ENCODE peak calls at places on chromosomes 13 and 19, in seven cellular contexts. One of them, this sample, is unnamed.

GRCh38 chr13:48235814-48236135 is 2.8 kb downstream of the ITM2B start:
- DNase-seq in IMR-90: no peak
- DNase-seq in lower lobe of right lung: no peak
- DNase-seq in brain microvascular endothelial cell: no peak
- DNase-seq in pancreas: no peak
- DNase-seq in psoas muscle: no peak
- DNase-seq in upper lobe of right lung: no peak
- DNase-seq in this sample: no peak

GRCh38 chr19:30745476-30745985 is 373.3 kb downstream of the ZNF536 start:
- DNase-seq in IMR-90: no peak
- DNase-seq in lower lobe of right lung: no peak
- DNase-seq in brain microvascular endothelial cell: no peak
- DNase-seq in pancreas: no peak
- DNase-seq in psoas muscle: no peak
- DNase-seq in upper lobe of right lung: no peak
- DNase-seq in this sample: no peak

GRCh38 chr13:73138967-73139491 is 80.2 kb downstream of the KLF5 start:
- DNase-seq in IMR-90: no peak
- DNase-seq in lower lobe of right lung: no peak
- DNase-seq in brain microvascular endothelial cell: no peak
- DNase-seq in pancreas: no peak
- DNase-seq in psoas muscle: no peak
- DNase-seq in upper lobe of right lung: no peak
- DNase-seq in this sample: no peak

GRCh38 chr19:2168619-2169424 is 5.1 kb downstream of the DOT1L start:
- DNase-seq in IMR-90: peak; percentile 99
- DNase-seq in lower lobe of right lung: peak; percentile 98
- DNase-seq in brain microvascular endothelial cell: peak; percentile 98
- DNase-seq in pancreas: peak; percentile 98
- DNase-seq in psoas muscle: peak; percentile 99
- DNase-seq in upper lobe of right lung: peak; percentile 99
- DNase-seq in this sample: peak; percentile 98

GRCh38 chr19:2952953-2953481 is 8.2 kb upstream of the ZNF77 start:
- DNase-seq in IMR-90: no peak
- DNase-seq in lower lobe of right lung: peak; percentile 71
- DNase-seq in brain microvascular endothelial cell: no peak
- DNase-seq in pancreas: peak; percentile 87
- DNase-seq in psoas muscle: no peak
- DNase-seq in upper lobe of right lung: peak; percentile 77
- DNase-seq in this sample: no peak

GRCh38 chr13:107441279-107441678 is 774.1 kb downstream of the LIG4 start:
- DNase-seq in IMR-90: peak; percentile 89
- DNase-seq in lower lobe of right lung: no peak
- DNase-seq in brain microvascular endothelial cell: peak; percentile 70
- DNase-seq in pancreas: no peak
- DNase-seq in psoas muscle: no peak
- DNase-seq in upper lobe of right lung: no peak
- DNase-seq in this sample: peak; percentile 27

GRCh38 chr13:65679240-65679639 is 1550.9 kb downstream of the PCDH9 start:
- DNase-seq in IMR-90: peak; percentile 54
- DNase-seq in lower lobe of right lung: no peak
- DNase-seq in brain microvascular endothelial cell: peak; percentile 69
- DNase-seq in pancreas: no peak
- DNase-seq in psoas muscle: no peak
- DNase-seq in upper lobe of right lung: no peak
- DNase-seq in this sample: peak; percentile 52

GRCh38 chr19:41367848-41368301 is 3.9 kb upstream of the B9D2 start:
- DNase-seq in IMR-90: peak; percentile 96
- DNase-seq in lower lobe of right lung: no peak
- DNase-seq in brain microvascular endothelial cell: peak; percentile 79
- DNase-seq in pancreas: no peak
- DNase-seq in psoas muscle: no peak
- DNase-seq in upper lobe of right lung: no peak
- DNase-seq in this sample: peak; percentile 92

GRCh38 chr19:17765069-17765618 is 13.9 kb downstream of the FCHO1 start:
- DNase-seq in IMR-90: no peak
- DNase-seq in lower lobe of right lung: peak; percentile 89
- DNase-seq in brain microvascular endothelial cell: no peak
- DNase-seq in pancreas: no peak
- DNase-seq in psoas muscle: peak; percentile 37
- DNase-seq in upper lobe of right lung: peak; percentile 86
- DNase-seq in this sample: no peak

GRCh38 chr19:46958542-46958941 is 61.1 kb upstream of the NPAS1 start:
- DNase-seq in IMR-90: peak; percentile 52
- DNase-seq in lower lobe of right lung: no peak
- DNase-seq in brain microvascular endothelial cell: peak; percentile 72
- DNase-seq in pancreas: no peak
- DNase-seq in psoas muscle: no peak
- DNase-seq in upper lobe of right lung: no peak
- DNase-seq in this sample: peak; percentile 86

GRCh38 chr19:7483720-7484201 is 5.1 kb downstream of the PEX11G start:
- DNase-seq in IMR-90: no peak
- DNase-seq in lower lobe of right lung: no peak
- DNase-seq in brain microvascular endothelial cell: no peak
- DNase-seq in pancreas: no peak
- DNase-seq in psoas muscle: no peak
- DNase-seq in upper lobe of right lung: peak; percentile 63
- DNase-seq in this sample: no peak

GRCh38 chr19:17327654-17328516 is 6.8 kb downstream of the ANO8 start:
- DNase-seq in IMR-90: no peak
- DNase-seq in lower lobe of right lung: peak; percentile 88
- DNase-seq in brain microvascular endothelial cell: no peak
- DNase-seq in pancreas: peak; percentile 63
- DNase-seq in psoas muscle: no peak
- DNase-seq in upper lobe of right lung: peak; percentile 92
- DNase-seq in this sample: no peak

GRCh38 chr19:1258161-1258492 is 9.7 kb downstream of the MIDN start:
- DNase-seq in IMR-90: no peak
- DNase-seq in lower lobe of right lung: no peak
- DNase-seq in brain microvascular endothelial cell: no peak
- DNase-seq in pancreas: no peak
- DNase-seq in psoas muscle: no peak
- DNase-seq in upper lobe of right lung: no peak
- DNase-seq in this sample: no peak

GRCh38 chr19:51421229-51422052 is 4.0 kb upstream of the SIGLEC10 start:
- DNase-seq in IMR-90: no peak
- DNase-seq in lower lobe of right lung: no peak
- DNase-seq in brain microvascular endothelial cell: no peak
- DNase-seq in pancreas: no peak
- DNase-seq in psoas muscle: no peak
- DNase-seq in upper lobe of right lung: no peak
- DNase-seq in this sample: no peak

GRCh38 chr13:52459668-52460067 is 4.4 kb downstream of the CKAP2 start:
- DNase-seq in IMR-90: peak; percentile 86
- DNase-seq in lower lobe of right lung: no peak
- DNase-seq in brain microvascular endothelial cell: peak; percentile 72
- DNase-seq in pancreas: no peak
- DNase-seq in psoas muscle: no peak
- DNase-seq in upper lobe of right lung: no peak
- DNase-seq in this sample: peak; percentile 15

GRCh38 chr13:90427322-90428272 is 919.9 kb upstream of the MIR17HG start:
- DNase-seq in IMR-90: no peak
- DNase-seq in lower lobe of right lung: no peak
- DNase-seq in brain microvascular endothelial cell: no peak
- DNase-seq in pancreas: no peak
- DNase-seq in psoas muscle: no peak
- DNase-seq in upper lobe of right lung: no peak
- DNase-seq in this sample: no peak

GRCh38 chr19:39390759-39391592 is at the start of the genes MED29 and PAF1:
- DNase-seq in IMR-90: peak; percentile 100
- DNase-seq in lower lobe of right lung: peak; percentile 97
- DNase-seq in brain microvascular endothelial cell: peak; percentile 99
- DNase-seq in pancreas: peak; percentile 98
- DNase-seq in psoas muscle: peak; percentile 96
- DNase-seq in upper lobe of right lung: peak; percentile 97
- DNase-seq in this sample: peak; percentile 100

GRCh38 chr13:79227418-79227817 is 178.6 kb downstream of the RBM26 start:
- DNase-seq in IMR-90: no peak
- DNase-seq in lower lobe of right lung: no peak
- DNase-seq in brain microvascular endothelial cell: no peak
- DNase-seq in pancreas: no peak
- DNase-seq in psoas muscle: no peak
- DNase-seq in upper lobe of right lung: no peak
- DNase-seq in this sample: no peak

GRCh38 chr19:49688531-49689132 is 762 bp upstream of the ADM5 start:
- DNase-seq in IMR-90: no peak
- DNase-seq in lower lobe of right lung: no peak
- DNase-seq in brain microvascular endothelial cell: no peak
- DNase-seq in pancreas: no peak
- DNase-seq in psoas muscle: no peak
- DNase-seq in upper lobe of right lung: no peak
- DNase-seq in this sample: no peak

GRCh38 chr19:13599681-13600080 is 93.4 kb upstream of the CACNA1A start:
- DNase-seq in IMR-90: no peak
- DNase-seq in lower lobe of right lung: no peak
- DNase-seq in brain microvascular endothelial cell: no peak
- DNase-seq in pancreas: no peak
- DNase-seq in psoas muscle: no peak
- DNase-seq in upper lobe of right lung: no peak
- DNase-seq in this sample: no peak

GRCh38 chr19:13600091-13600490 is 93.8 kb upstream of the CACNA1A start:
- DNase-seq in IMR-90: no peak
- DNase-seq in lower lobe of right lung: no peak
- DNase-seq in brain microvascular endothelial cell: no peak
- DNase-seq in pancreas: no peak
- DNase-seq in psoas muscle: no peak
- DNase-seq in upper lobe of right lung: no peak
- DNase-seq in this sample: no peak

GRCh38 chr19:13598098-13598497 is 91.8 kb upstream of the CACNA1A start:
- DNase-seq in IMR-90: no peak
- DNase-seq in lower lobe of right lung: no peak
- DNase-seq in brain microvascular endothelial cell: no peak
- DNase-seq in pancreas: no peak
- DNase-seq in psoas muscle: no peak
- DNase-seq in upper lobe of right lung: no peak
- DNase-seq in this sample: no peak

GRCh38 chr19:13600802-13601201 is 94.5 kb upstream of the CACNA1A start:
- DNase-seq in IMR-90: no peak
- DNase-seq in lower lobe of right lung: no peak
- DNase-seq in brain microvascular endothelial cell: no peak
- DNase-seq in pancreas: no peak
- DNase-seq in psoas muscle: no peak
- DNase-seq in upper lobe of right lung: no peak
- DNase-seq in this sample: no peak

DNA sequence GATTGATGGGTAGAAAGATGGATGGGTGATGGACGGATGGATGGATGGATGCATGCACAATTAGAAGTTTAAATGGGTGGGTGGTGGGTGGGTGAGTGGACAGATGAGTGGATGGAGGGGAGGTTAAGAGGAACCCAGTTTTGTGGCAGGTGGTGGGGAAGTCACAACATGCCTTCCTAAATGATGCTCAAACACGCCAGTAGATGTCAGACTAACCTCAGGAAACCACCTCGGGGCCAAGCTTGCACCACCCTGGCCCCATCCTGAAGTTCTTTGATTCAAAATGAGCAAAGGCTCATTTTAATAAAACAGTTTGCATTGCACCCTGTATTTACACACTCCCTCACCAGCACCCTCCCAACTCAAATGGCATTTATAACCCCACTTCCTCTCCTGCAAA is 91.3 kb upstream of the CACNA1A start:
- DNase-seq in IMR-90: peak; percentile 74
- DNase-seq in lower lobe of right lung: no peak
- DNase-seq in brain microvascular endothelial cell: peak; percentile 45
- DNase-seq in pancreas: peak; percentile 21
- DNase-seq in psoas muscle: peak; percentile 19
- DNase-seq in upper lobe of right lung: no peak
- DNase-seq in this sample: peak; percentile 81
- TF ChIP-seq CTCF in IMR-90: peak; percentile 83
- TF ChIP-seq CTCF in lower lobe of right lung: peak; percentile 51
- TF ChIP-seq CTCF in brain microvascular endothelial cell: peak; percentile 72
- TF ChIP-seq CTCF in pancreas: no peak
- TF ChIP-seq CTCF in psoas muscle: peak; percentile 54
- TF ChIP-seq CTCF in upper lobe of right lung: peak; percentile 61
- TF ChIP-seq CTCF in this sample: peak; percentile 59

DNA sequence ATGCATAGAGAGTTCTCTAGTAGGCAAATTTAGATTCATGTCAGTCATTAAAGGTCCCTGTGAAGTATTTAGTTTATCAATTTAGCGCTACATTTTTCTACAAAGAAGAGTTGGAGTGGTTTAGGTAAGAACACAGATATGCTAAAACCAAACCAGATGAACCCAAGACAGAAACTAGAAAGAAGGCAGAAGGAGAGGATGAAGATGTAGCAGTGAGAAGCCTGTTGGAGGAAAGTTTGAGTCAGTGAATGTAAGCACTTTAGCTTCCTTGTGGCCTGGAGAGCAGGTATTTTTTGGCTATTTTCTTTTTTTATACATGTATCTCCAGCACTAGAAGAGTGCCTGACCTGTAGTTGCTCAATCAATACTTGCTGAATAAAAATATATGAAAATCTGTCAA is 223.7 kb downstream of the KCNRG start:
- DNase-seq in IMR-90: no peak
- DNase-seq in lower lobe of right lung: no peak
- DNase-seq in brain microvascular endothelial cell: no peak
- DNase-seq in pancreas: no peak
- DNase-seq in psoas muscle: no peak
- DNase-seq in upper lobe of right lung: no peak
- DNase-seq in this sample: no peak
- H3K4me3 ChIP-seq in IMR-90: no peak overlapping the region
- H3K4me3 ChIP-seq in lower lobe of right lung: no peak overlapping the region
- H3K4me3 ChIP-seq in brain microvascular endothelial cell: no peak overlapping the region
- H3K4me3 ChIP-seq in pancreas: no peak overlapping the region
- H3K4me3 ChIP-seq in psoas muscle: no peak overlapping the region
- H3K4me3 ChIP-seq in upper lobe of right lung: no peak overlapping the region
- H3K4me3 ChIP-seq in this sample: no peak overlapping the region

GRCh38 chr19:15251749-15252397 is 19.6 kb upstream of the EPHX3 start:
- DNase-seq in IMR-90: peak; percentile 96
- DNase-seq in lower lobe of right lung: peak; percentile 66
- DNase-seq in brain microvascular endothelial cell: peak; percentile 92
- DNase-seq in pancreas: peak; percentile 53
- DNase-seq in psoas muscle: peak; percentile 88
- DNase-seq in upper lobe of right lung: no peak
- DNase-seq in this sample: peak; percentile 99
- TF ChIP-seq CTCF in IMR-90: peak; percentile 65
- TF ChIP-seq CTCF in lower lobe of right lung: peak; percentile 28
- TF ChIP-seq CTCF in brain microvascular endothelial cell: peak; percentile 80
- TF ChIP-seq CTCF in pancreas: no peak
- TF ChIP-seq CTCF in psoas muscle: peak; percentile 54
- TF ChIP-seq CTCF in upper lobe of right lung: peak; percentile 45
- TF ChIP-seq CTCF in this sample: peak; percentile 76

GRCh38 chr13:41941174-41941573 is 19.7 kb downstream of the VWA8 start:
- DNase-seq in IMR-90: peak; percentile 17
- DNase-seq in lower lobe of right lung: no peak
- DNase-seq in brain microvascular endothelial cell: peak; percentile 53
- DNase-seq in pancreas: no peak
- DNase-seq in psoas muscle: no peak
- DNase-seq in upper lobe of right lung: no peak
- DNase-seq in this sample: peak; percentile 44

GRCh38 chr13:41939403-41939802 is 21.5 kb downstream of the VWA8 start:
- DNase-seq in IMR-90: no peak
- DNase-seq in lower lobe of right lung: no peak
- DNase-seq in brain microvascular endothelial cell: no peak
- DNase-seq in pancreas: no peak
- DNase-seq in psoas muscle: no peak
- DNase-seq in upper lobe of right lung: no peak
- DNase-seq in this sample: no peak

GRCh38 chr13:41944229-41944628 is 16.7 kb downstream of the VWA8 start:
- DNase-seq in IMR-90: no peak
- DNase-seq in lower lobe of right lung: no peak
- DNase-seq in brain microvascular endothelial cell: no peak
- DNase-seq in pancreas: no peak
- DNase-seq in psoas muscle: no peak
- DNase-seq in upper lobe of right lung: no peak
- DNase-seq in this sample: no peak

GRCh38 chr13:41944635-41945401 is 16.1 kb downstream of the VWA8 start:
- DNase-seq in IMR-90: no peak
- DNase-seq in lower lobe of right lung: no peak
- DNase-seq in brain microvascular endothelial cell: no peak
- DNase-seq in pancreas: no peak
- DNase-seq in psoas muscle: no peak
- DNase-seq in upper lobe of right lung: no peak
- DNase-seq in this sample: no peak

GRCh38 chr13:41942462-41943094 is 18.3 kb downstream of the VWA8 start:
- DNase-seq in IMR-90: peak; percentile 74
- DNase-seq in lower lobe of right lung: no peak
- DNase-seq in brain microvascular endothelial cell: peak; percentile 63
- DNase-seq in pancreas: no peak
- DNase-seq in psoas muscle: no peak
- DNase-seq in upper lobe of right lung: no peak
- DNase-seq in this sample: peak; percentile 65
- H3K4me3 ChIP-seq in IMR-90: no peak overlapping the region
- H3K4me3 ChIP-seq in lower lobe of right lung: no peak overlapping the region
- H3K4me3 ChIP-seq in brain microvascular endothelial cell: no peak overlapping the region
- H3K4me3 ChIP-seq in pancreas: no peak overlapping the region
- H3K4me3 ChIP-seq in psoas muscle: no peak overlapping the region
- H3K4me3 ChIP-seq in upper lobe of right lung: no peak overlapping the region
- H3K4me3 ChIP-seq in this sample: no peak overlapping the region